ENCODE peak calls at places on chromosomes 11 and 22, in four cellular contexts. X is stimulated activated CD4-positive, alpha-beta T cell treated with anti-CD3 and anti-CD28 coated beads, Interleukin-12 subunit alpha, Interleukin-12 subunit beta, amount 100 ng/mL, for 48 hours; L is occipital lobe; Y is choroid plexus epithelial cell. P is an unnamed sample.
A peak's percentile ranks its signal among the peaks of the same experiment; 100 is the strongest.

GRCh38 chr11:133787379-133788103 is 57.8 kb downstream of the SPATA19 start:
- DNase-seq in X (no peak), L (no peak), Y (no peak), P (peak; percentile 86)

GRCh38 chr22:20758688-20759087 is 15.2 kb upstream of the SERPIND1 start:
- DNase-seq in X (no peak), L (no peak), Y (no peak), P (peak; percentile 55)

GRCh38 chr22:16968218-16968595 is 39.8 kb downstream of the GAB4 start:
- DNase-seq in X (no peak), L (no peak), Y (no peak), P (no peak)

GRCh38 chr11:27757953-27758352 is 57.7 kb upstream of the BDNF start:
- DNase-seq in X (no peak), L (no peak), Y (peak; percentile 74), P (no peak)

GRCh38 chr22:39592104-39593060 is 21.8 kb downstream of the CACNA1I start:
- DNase-seq in X (no peak), L (no peak), Y (peak; percentile 80), P (no peak)

GRCh38 chr22:39205344-39206021 is 39.3 kb downstream of the PDGFB start:
- DNase-seq in X (no peak), L (no peak), Y (peak; percentile 62), P (no peak)

GRCh38 chr11:76131142-76131541 is 75.2 kb downstream of the WNT11 start:
- DNase-seq in X (no peak), L (no peak), Y (no peak), P (no peak)

GRCh38 chr22:47193606-47194316 is 431.3 kb downstream of the TBC1D22A start:
- DNase-seq in X (no peak), L (no peak), Y (no peak), P (no peak)

GRCh38 chr11:44793350-44794090 is 66.8 kb downstream of the TSPAN18 start:
- DNase-seq in X (no peak), L (no peak), Y (peak; percentile 65), P (peak; percentile 37)

GRCh38 chr11:23789938-23790371 is 706.9 kb upstream of the LUZP2 start:
- DNase-seq in X (no peak), L (no peak), Y (peak; percentile 50), P (no peak)

GRCh38 chr11:64459609-64460008 is 100.6 kb downstream of the RPS6KA4 start:
- DNase-seq in X (no peak), L (no peak), Y (no peak), P (no peak)

GRCh38 chr22:35705141-35705540 is 12.5 kb upstream of the APOL5 start:
- DNase-seq in X (no peak), L (no peak), Y (peak; percentile 91), P (no peak)

GRCh38 chr11:78576549-78577097 is 2.0 kb upstream of the NARS2 start:
- DNase-seq in X (no peak), L (no peak), Y (no peak), P (no peak)

GRCh38 chr11:102367364-102367763 is 20.4 kb downstream of the BIRC2 start:
- DNase-seq in X (no peak), L (no peak), Y (peak; percentile 56), P (no peak)

GRCh38 chr11:47285969-47286770 is 16.2 kb downstream of the MADD start:
- DNase-seq in X (no peak), L (no peak), Y (no peak), P (no peak)

GRCh38 chr22:50476819-50477344 is 2.0 kb upstream of the SBF1 start:
- DNase-seq in X (no peak), L (no peak), Y (no peak), P (no peak)

GRCh38 chr22:29517215-29517908 is 36.2 kb downstream of the THOC5 start:
- DNase-seq in X (no peak), L (no peak), Y (no peak), P (no peak)

GRCh38 chr11:18890615-18891014 is 48.6 kb downstream of the MRGPRX1 start:
- DNase-seq in X (no peak), L (no peak), Y (no peak), P (peak; percentile 20)

GRCh38 chr11:64661146-64661545 is 61.9 kb downstream of the NRXN2 start:
- DNase-seq in X (no peak), L (no peak), Y (no peak), P (no peak)

GRCh38 chr11:128692750-128693578 is 908 bp upstream of the FLI1 start:
- DNase-seq in X (no peak), L (no peak), Y (peak; percentile 55), P (peak; percentile 63)

GRCh38 chr22:26479792-26480610 is 3.6 kb downstream of the HPS4 start:
- DNase-seq in X (no peak), L (no peak), Y (no peak), P (no peak)

GRCh38 chr22:40335358-40335757 is 10.9 kb upstream of the ADSL start:
- DNase-seq in X (no peak), L (no peak), Y (no peak), P (no peak)

GRCh38 chr11:37712246-37712645 is 1114.2 kb upstream of the RAG2 start:
- DNase-seq in X (no peak), L (no peak), Y (peak; percentile 51), P (peak; percentile 48)

GRCh38 chr11:102234779-102235439 is 82.4 kb upstream of the BIRC3 start:
- DNase-seq in X (no peak), L (no peak), Y (peak; percentile 33), P (peak; percentile 55)

GRCh38 chr11:69523453-69523852 is 42.0 kb downstream of the LINC01488 start:
- DNase-seq in X (no peak), L (no peak), Y (no peak), P (no peak)

GRCh38 chr22:24474649-24475048 is 20.5 kb upstream of the UPB1 start:
- DNase-seq in X (no peak), L (no peak), Y (peak; percentile 39), P (no peak)

GRCh38 chr11:14317659-14318325 is 41.2 kb downstream of the RRAS2 start:
- DNase-seq in X (no peak), L (no peak), Y (no peak), P (no peak)

GRCh38 chr22:24444251-24444650 is 16.9 kb downstream of the ADORA2A start:
- DNase-seq in X (no peak), L (no peak), Y (no peak), P (no peak)

GRCh38 chr11:12838463-12839120 is 164.4 kb downstream of the TEAD1 start:
- DNase-seq in X (no peak), L (no peak), Y (no peak), P (no peak)

GRCh38 chr11:86687083-86687799 is 14.8 kb upstream of the ME3 start:
- DNase-seq in X (peak; percentile 13), L (no peak), Y (no peak), P (no peak)

GRCh38 chr11:62854013-62854824 is 14.8 kb upstream of the WDR74 start:
- DNase-seq in X (no peak), L (no peak), Y (no peak), P (no peak)

GRCh38 chr11:73141309-73142127 is 600 bp downstream of the FCHSD2 start:
- DNase-seq in X (peak; percentile 42), L (peak; percentile 58), Y (peak; percentile 78), P (peak; percentile 80)

GRCh38 chr11:2077061-2077802 is 62.0 kb downstream of the IGF2 start:
- DNase-seq in X (peak; percentile 35), L (no peak), Y (peak; percentile 61), P (no peak)

GRCh38 chr11:92123540-92123939 is 101.1 kb upstream of the FAT3 start:
- DNase-seq in X (no peak), L (no peak), Y (no peak), P (no peak)

GRCh38 chr11:102849319-102849718 is 5.9 kb upstream of the MMP3 start:
- DNase-seq in X (no peak), L (no peak), Y (peak; percentile 38), P (no peak)

GRCh38 chr22:37464181-37464580 is 22.0 kb downstream of the MFNG start:
- DNase-seq in X (no peak), L (no peak), Y (no peak), P (no peak)

GRCh38 chr22:46276563-46276962 is 8.8 kb downstream of the TTC38 start:
- DNase-seq in X (no peak), L (no peak), Y (no peak), P (no peak)

GRCh38 chr11:47904808-47905207 is 56.7 kb upstream of the NUP160 start:
- DNase-seq in X (no peak), L (no peak), Y (no peak), P (no peak)